ENCODE peak calls at places on chromosomes 2 and 18, in eight cellular contexts. One of them, this sample, is unnamed.

GRCh38 chr2:190119257-190119656 is 56.7 kb upstream of the MSTN start:
- DNase-seq in MCF 10A: no peak
- DNase-seq in NCI-H2081: no peak
- DNase-seq in SHP77 treated with DMSO at 0.1 percent for 48 hours: no peak
- DNase-seq in Kasumi-1: no peak
- DNase-seq in SK-N-DZ: peak; percentile 8
- DNase-seq in HepG2: no peak
- DNase-seq in activated naive CD4-positive, alpha-beta T cell: peak; percentile 10
- DNase-seq in this sample: peak; percentile 15

GRCh38 chr2:64654993-64655666 is 1.4 kb upstream of the SERTAD2 start:
- DNase-seq in MCF 10A: no peak
- DNase-seq in NCI-H2081: no peak
- DNase-seq in SHP77 treated with DMSO at 0.1 percent for 48 hours: no peak
- DNase-seq in Kasumi-1: peak; percentile 52
- DNase-seq in SK-N-DZ: no peak
- DNase-seq in HepG2: peak; percentile 42
- DNase-seq in activated naive CD4-positive, alpha-beta T cell: no peak
- DNase-seq in this sample: peak; percentile 42

GRCh38 chr2:75604479-75604878 is 42.1 kb upstream of the MRPL19 start:
- DNase-seq in MCF 10A: no peak
- DNase-seq in NCI-H2081: no peak
- DNase-seq in SHP77 treated with DMSO at 0.1 percent for 48 hours: no peak
- DNase-seq in Kasumi-1: no peak
- DNase-seq in SK-N-DZ: no peak
- DNase-seq in HepG2: no peak
- DNase-seq in activated naive CD4-positive, alpha-beta T cell: no peak
- DNase-seq in this sample: peak; percentile 17

GRCh38 chr2:12006841-12007240 is 260.4 kb downstream of the LPIN1 start:
- DNase-seq in MCF 10A: no peak
- DNase-seq in NCI-H2081: no peak
- DNase-seq in SHP77 treated with DMSO at 0.1 percent for 48 hours: no peak
- DNase-seq in Kasumi-1: no peak
- DNase-seq in SK-N-DZ: no peak
- DNase-seq in HepG2: no peak
- DNase-seq in activated naive CD4-positive, alpha-beta T cell: no peak
- DNase-seq in this sample: no peak

GRCh38 chr2:45190481-45190880 is 181.2 kb upstream of the SIX2 start:
- DNase-seq in MCF 10A: peak; percentile 55
- DNase-seq in NCI-H2081: no peak
- DNase-seq in SHP77 treated with DMSO at 0.1 percent for 48 hours: no peak
- DNase-seq in Kasumi-1: no peak
- DNase-seq in SK-N-DZ: no peak
- DNase-seq in HepG2: peak; percentile 9
- DNase-seq in activated naive CD4-positive, alpha-beta T cell: no peak
- DNase-seq in this sample: peak; percentile 59

GRCh38 chr2:96447726-96448125 is 57.4 kb downstream of the NEURL3 start:
- DNase-seq in MCF 10A: no peak
- DNase-seq in NCI-H2081: no peak
- DNase-seq in SHP77 treated with DMSO at 0.1 percent for 48 hours: no peak
- DNase-seq in Kasumi-1: no peak
- DNase-seq in SK-N-DZ: no peak
- DNase-seq in HepG2: no peak
- DNase-seq in activated naive CD4-positive, alpha-beta T cell: no peak
- DNase-seq in this sample: no peak

GRCh38 chr18:37246779-37247340 is 318.7 kb downstream of the CELF4 start:
- DNase-seq in MCF 10A: no peak
- DNase-seq in NCI-H2081: no peak
- DNase-seq in SHP77 treated with DMSO at 0.1 percent for 48 hours: no peak
- DNase-seq in Kasumi-1: no peak
- DNase-seq in SK-N-DZ: no peak
- DNase-seq in HepG2: no peak
- DNase-seq in activated naive CD4-positive, alpha-beta T cell: no peak
- DNase-seq in this sample: no peak

GRCh38 chr2:238106698-238107524 is 6.8 kb downstream of the ESPNL start:
- DNase-seq in MCF 10A: no peak
- DNase-seq in NCI-H2081: no peak
- DNase-seq in SHP77 treated with DMSO at 0.1 percent for 48 hours: peak; percentile 26
- DNase-seq in Kasumi-1: no peak
- DNase-seq in SK-N-DZ: no peak
- DNase-seq in HepG2: peak; percentile 52
- DNase-seq in activated naive CD4-positive, alpha-beta T cell: no peak
- DNase-seq in this sample: no peak

GRCh38 chr2:67038195-67038594 is 358.9 kb upstream of the ETAA1 start:
- DNase-seq in MCF 10A: no peak
- DNase-seq in NCI-H2081: no peak
- DNase-seq in SHP77 treated with DMSO at 0.1 percent for 48 hours: no peak
- DNase-seq in Kasumi-1: no peak
- DNase-seq in SK-N-DZ: no peak
- DNase-seq in HepG2: no peak
- DNase-seq in activated naive CD4-positive, alpha-beta T cell: no peak
- DNase-seq in this sample: no peak

GRCh38 chr18:34626404-34627137 is 83.5 kb upstream of the DTNA start:
- DNase-seq in MCF 10A: no peak
- DNase-seq in NCI-H2081: no peak
- DNase-seq in SHP77 treated with DMSO at 0.1 percent for 48 hours: no peak
- DNase-seq in Kasumi-1: no peak
- DNase-seq in SK-N-DZ: no peak
- DNase-seq in HepG2: no peak
- DNase-seq in activated naive CD4-positive, alpha-beta T cell: no peak
- DNase-seq in this sample: no peak

GRCh38 chr2:225100856-225101294 is 58.6 kb upstream of the DOCK10 start:
- DNase-seq in MCF 10A: peak; percentile 73
- DNase-seq in NCI-H2081: no peak
- DNase-seq in SHP77 treated with DMSO at 0.1 percent for 48 hours: no peak
- DNase-seq in Kasumi-1: no peak
- DNase-seq in SK-N-DZ: no peak
- DNase-seq in HepG2: no peak
- DNase-seq in activated naive CD4-positive, alpha-beta T cell: no peak
- DNase-seq in this sample: peak; percentile 76

GRCh38 chr18:77096936-77097886 is 35.4 kb downstream of the MBP start:
- DNase-seq in MCF 10A: no peak
- DNase-seq in NCI-H2081: peak; percentile 68
- DNase-seq in SHP77 treated with DMSO at 0.1 percent for 48 hours: no peak
- DNase-seq in Kasumi-1: no peak
- DNase-seq in SK-N-DZ: no peak
- DNase-seq in HepG2: no peak
- DNase-seq in activated naive CD4-positive, alpha-beta T cell: no peak
- DNase-seq in this sample: no peak

GRCh38 chr2:29361255-29361654 is 246.0 kb downstream of the CLIP4 start:
- DNase-seq in MCF 10A: no peak
- DNase-seq in NCI-H2081: no peak
- DNase-seq in SHP77 treated with DMSO at 0.1 percent for 48 hours: no peak
- DNase-seq in Kasumi-1: no peak
- DNase-seq in SK-N-DZ: peak; percentile 14
- DNase-seq in HepG2: no peak
- DNase-seq in activated naive CD4-positive, alpha-beta T cell: no peak
- DNase-seq in this sample: no peak

GRCh38 chr2:33784488-33784887 is 185.4 kb upstream of the FAM98A start:
- DNase-seq in MCF 10A: no peak
- DNase-seq in NCI-H2081: no peak
- DNase-seq in SHP77 treated with DMSO at 0.1 percent for 48 hours: no peak
- DNase-seq in Kasumi-1: no peak
- DNase-seq in SK-N-DZ: no peak
- DNase-seq in HepG2: no peak
- DNase-seq in activated naive CD4-positive, alpha-beta T cell: no peak
- DNase-seq in this sample: no peak

GRCh38 chr2:234446404-234447076 is 50.3 kb downstream of the ARL4C start:
- DNase-seq in MCF 10A: peak; percentile 63
- DNase-seq in NCI-H2081: no peak
- DNase-seq in SHP77 treated with DMSO at 0.1 percent for 48 hours: no peak
- DNase-seq in Kasumi-1: no peak
- DNase-seq in SK-N-DZ: no peak
- DNase-seq in HepG2: no peak
- DNase-seq in activated naive CD4-positive, alpha-beta T cell: peak; percentile 58
- DNase-seq in this sample: no peak

GRCh38 chr2:20138696-20139095 is 86.2 kb downstream of the SDC1 start:
- DNase-seq in MCF 10A: no peak
- DNase-seq in NCI-H2081: no peak
- DNase-seq in SHP77 treated with DMSO at 0.1 percent for 48 hours: no peak
- DNase-seq in Kasumi-1: no peak
- DNase-seq in SK-N-DZ: no peak
- DNase-seq in HepG2: no peak
- DNase-seq in activated naive CD4-positive, alpha-beta T cell: no peak
- DNase-seq in this sample: no peak

GRCh38 chr2:230902180-230902899 is 22.7 kb downstream of the GPR55 start:
- DNase-seq in MCF 10A: peak; percentile 75
- DNase-seq in NCI-H2081: no peak
- DNase-seq in SHP77 treated with DMSO at 0.1 percent for 48 hours: no peak
- DNase-seq in Kasumi-1: peak; percentile 24
- DNase-seq in SK-N-DZ: peak; percentile 74
- DNase-seq in HepG2: peak; percentile 56
- DNase-seq in activated naive CD4-positive, alpha-beta T cell: peak; percentile 27
- DNase-seq in this sample: peak; percentile 85

GRCh38 chr2:128273469-128274081 is 45.1 kb downstream of the HS6ST1 start:
- DNase-seq in MCF 10A: no peak
- DNase-seq in NCI-H2081: no peak
- DNase-seq in SHP77 treated with DMSO at 0.1 percent for 48 hours: peak; percentile 33
- DNase-seq in Kasumi-1: no peak
- DNase-seq in SK-N-DZ: no peak
- DNase-seq in HepG2: no peak
- DNase-seq in activated naive CD4-positive, alpha-beta T cell: no peak
- DNase-seq in this sample: no peak

GRCh38 chr2:106623424-106623823 is 136.3 kb downstream of the CD8B2 start:
- DNase-seq in MCF 10A: no peak
- DNase-seq in NCI-H2081: no peak
- DNase-seq in SHP77 treated with DMSO at 0.1 percent for 48 hours: no peak
- DNase-seq in Kasumi-1: no peak
- DNase-seq in SK-N-DZ: no peak
- DNase-seq in HepG2: no peak
- DNase-seq in activated naive CD4-positive, alpha-beta T cell: no peak
- DNase-seq in this sample: no peak

GRCh38 chr2:62568983-62569837 is 63.2 kb upstream of the TMEM17 start:
- DNase-seq in MCF 10A: peak; percentile 16
- DNase-seq in NCI-H2081: no peak
- DNase-seq in SHP77 treated with DMSO at 0.1 percent for 48 hours: no peak
- DNase-seq in Kasumi-1: no peak
- DNase-seq in SK-N-DZ: no peak
- DNase-seq in HepG2: peak; percentile 87
- DNase-seq in activated naive CD4-positive, alpha-beta T cell: no peak
- DNase-seq in this sample: no peak

GRCh38 chr2:190277234-190278112 is 42.2 kb downstream of the HIBCH start:
- DNase-seq in MCF 10A: peak; percentile 44
- DNase-seq in NCI-H2081: peak; percentile 13
- DNase-seq in SHP77 treated with DMSO at 0.1 percent for 48 hours: no peak
- DNase-seq in Kasumi-1: peak; percentile 64
- DNase-seq in SK-N-DZ: peak; percentile 12
- DNase-seq in HepG2: peak; percentile 32
- DNase-seq in activated naive CD4-positive, alpha-beta T cell: no peak
- DNase-seq in this sample: peak; percentile 24

GRCh38 chr2:45732436-45732835 is 81.0 kb downstream of the PRKCE start:
- DNase-seq in MCF 10A: no peak
- DNase-seq in NCI-H2081: no peak
- DNase-seq in SHP77 treated with DMSO at 0.1 percent for 48 hours: no peak
- DNase-seq in Kasumi-1: no peak
- DNase-seq in SK-N-DZ: no peak
- DNase-seq in HepG2: no peak
- DNase-seq in activated naive CD4-positive, alpha-beta T cell: no peak
- DNase-seq in this sample: no peak